ENCODE peak calls at places on chromosomes 1 and 21, in four cellular contexts. One of them, this sample, is unnamed.

GRCh38 chr1:77948841-77949424 is 29.9 kb downstream of the FUBP1 start:
- DNase-seq in sigmoid colon: no peak
- DNase-seq in stomach: no peak
- DNase-seq in adrenal gland: no peak
- DNase-seq in this sample: no peak

GRCh38 chr1:39940980-39941871 is 13.7 kb upstream of the MFSD2A start:
- DNase-seq in stomach: no peak
- DNase-seq in adrenal gland: no peak
- DNase-seq in sigmoid colon: no peak
- DNase-seq in this sample: no peak

GRCh38 chr21:42616366-42617340 is 36.8 kb upstream of the PDE9A start:
- DNase-seq in adrenal gland: no peak
- DNase-seq in sigmoid colon: no peak
- DNase-seq in stomach: no peak
- DNase-seq in this sample: no peak

GRCh38 chr1:33898933-33899332 is 35.1 kb downstream of the HMGB4 start:
- DNase-seq in stomach: no peak
- DNase-seq in sigmoid colon: no peak
- DNase-seq in adrenal gland: no peak
- DNase-seq in this sample: no peak

GRCh38 chr1:193013005-193013404 is 46.2 kb downstream of the UCHL5 start:
- DNase-seq in sigmoid colon: no peak
- DNase-seq in stomach: no peak
- DNase-seq in adrenal gland: no peak
- DNase-seq in this sample: no peak

GRCh38 chr1:89566761-89567174 is 42.1 kb downstream of the LRRC8B start:
- DNase-seq in adrenal gland: peak
- DNase-seq in stomach: no peak
- DNase-seq in sigmoid colon: peak
- DNase-seq in this sample: no peak

GRCh38 chr1:237139732-237140131 is 97.7 kb downstream of the RYR2 start:
- DNase-seq in stomach: no peak
- DNase-seq in sigmoid colon: no peak
- DNase-seq in adrenal gland: no peak
- DNase-seq in this sample: no peak

GRCh38 chr1:163055005-163055404 is 14.2 kb upstream of the RGS4 start:
- DNase-seq in stomach: no peak
- DNase-seq in adrenal gland: no peak
- DNase-seq in sigmoid colon: no peak
- DNase-seq in this sample: no peak

GRCh38 chr1:44089371-44090070 is 29.1 kb upstream of the KLF17 start:
- DNase-seq in adrenal gland: peak
- DNase-seq in stomach: no peak
- DNase-seq in sigmoid colon: no peak
- DNase-seq in this sample: no peak

DNA sequence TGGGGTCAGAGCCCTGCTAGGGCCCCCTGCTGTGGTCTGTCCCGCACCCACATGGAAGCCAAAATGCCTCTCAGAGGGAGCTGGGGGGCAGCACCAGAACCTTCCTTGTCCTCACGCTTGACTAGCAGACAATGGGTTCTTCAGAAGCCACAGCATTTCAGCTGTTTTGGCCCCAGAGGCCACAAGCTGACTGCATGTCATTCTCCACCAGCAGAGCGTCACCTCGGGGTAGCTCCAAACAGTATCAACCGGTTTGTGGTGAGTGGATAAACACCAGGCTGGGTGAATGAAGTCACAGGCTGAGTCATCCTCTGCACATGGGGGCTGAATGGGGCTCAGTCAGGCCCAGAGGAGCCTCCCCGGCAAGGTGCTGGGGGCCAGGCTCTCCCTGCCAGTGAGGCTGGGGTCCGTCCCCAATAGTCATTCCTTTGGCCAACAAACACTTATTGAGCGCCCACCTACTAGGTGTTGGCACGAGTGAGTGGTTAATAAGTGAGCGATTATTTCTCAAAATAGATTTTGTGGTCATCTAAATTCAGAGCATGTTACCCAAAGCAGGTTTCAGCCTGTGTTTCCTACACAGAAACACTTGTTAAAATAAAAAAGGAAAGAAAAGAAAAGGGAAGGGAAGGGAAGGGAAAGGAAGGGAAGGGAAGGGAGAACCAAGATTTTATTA is 9.1 kb downstream of the OLIG1 start:
- DNase-seq in adrenal gland: no peak
- DNase-seq in stomach: no peak
- DNase-seq in sigmoid colon: no peak
- DNase-seq in this sample: peak
- TF ChIP-seq POLR2A in adrenal gland: no peak
- TF ChIP-seq POLR2A in stomach: no peak
- TF ChIP-seq POLR2A in sigmoid colon: no peak
- TF ChIP-seq POLR2A in this sample: no peak

GRCh38 chr1:64470670-64471217 is 815 bp downstream of the CACHD1 start:
- DNase-seq in stomach: peak
- DNase-seq in adrenal gland: no peak
- DNase-seq in sigmoid colon: peak
- DNase-seq in this sample: peak

GRCh38 chr1:64471218-64471719 is 1.3 kb downstream of the CACHD1 start:
- DNase-seq in sigmoid colon: peak
- DNase-seq in adrenal gland: peak
- DNase-seq in stomach: peak
- DNase-seq in this sample: no peak

GRCh38 chr1:64469121-64469520 is 808 bp upstream of the CACHD1 start:
- DNase-seq in stomach: peak
- DNase-seq in adrenal gland: no peak
- DNase-seq in sigmoid colon: no peak
- DNase-seq in this sample: no peak

GRCh38 chr1:64469614-64469976 is 334 bp upstream of the CACHD1 start:
- DNase-seq in sigmoid colon: peak
- DNase-seq in stomach: peak
- DNase-seq in adrenal gland: peak
- DNase-seq in this sample: peak

GRCh38 chr1:64469977-64470669 is at the start of gene CACHD1:
- DNase-seq in stomach: peak
- DNase-seq in adrenal gland: peak
- DNase-seq in sigmoid colon: peak
- DNase-seq in this sample: peak
- TF ChIP-seq POLR2A in stomach: no peak
- TF ChIP-seq POLR2A in adrenal gland: no peak
- TF ChIP-seq POLR2A in sigmoid colon: no peak
- TF ChIP-seq POLR2A in this sample: peak

DNA sequence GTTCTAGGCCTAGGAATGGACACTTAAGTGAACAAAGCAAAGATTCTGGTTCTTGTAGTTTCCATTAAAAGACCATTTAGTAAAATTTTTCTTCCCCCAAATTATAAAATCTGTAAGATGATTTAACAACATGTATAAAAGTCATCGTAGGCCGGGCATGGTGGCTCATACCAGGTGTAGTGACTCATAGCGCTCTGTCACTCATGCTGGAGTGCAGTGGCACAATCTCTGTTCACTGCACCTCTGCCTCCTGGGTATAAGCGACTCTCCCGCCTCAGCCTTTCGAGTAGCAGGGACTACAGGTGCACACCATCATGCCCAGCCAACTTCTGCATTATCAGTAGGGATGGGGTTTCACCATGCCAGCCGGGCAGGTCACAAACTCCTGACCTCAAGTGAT is 9.1 kb downstream of the ASPM start:
- DNase-seq in sigmoid colon: no peak
- DNase-seq in stomach: no peak
- DNase-seq in adrenal gland: no peak
- DNase-seq in this sample: no peak
- TF ChIP-seq POLR2A in sigmoid colon: no peak
- TF ChIP-seq POLR2A in stomach: no peak
- TF ChIP-seq POLR2A in adrenal gland: no peak
- TF ChIP-seq POLR2A in this sample: no peak

DNA sequence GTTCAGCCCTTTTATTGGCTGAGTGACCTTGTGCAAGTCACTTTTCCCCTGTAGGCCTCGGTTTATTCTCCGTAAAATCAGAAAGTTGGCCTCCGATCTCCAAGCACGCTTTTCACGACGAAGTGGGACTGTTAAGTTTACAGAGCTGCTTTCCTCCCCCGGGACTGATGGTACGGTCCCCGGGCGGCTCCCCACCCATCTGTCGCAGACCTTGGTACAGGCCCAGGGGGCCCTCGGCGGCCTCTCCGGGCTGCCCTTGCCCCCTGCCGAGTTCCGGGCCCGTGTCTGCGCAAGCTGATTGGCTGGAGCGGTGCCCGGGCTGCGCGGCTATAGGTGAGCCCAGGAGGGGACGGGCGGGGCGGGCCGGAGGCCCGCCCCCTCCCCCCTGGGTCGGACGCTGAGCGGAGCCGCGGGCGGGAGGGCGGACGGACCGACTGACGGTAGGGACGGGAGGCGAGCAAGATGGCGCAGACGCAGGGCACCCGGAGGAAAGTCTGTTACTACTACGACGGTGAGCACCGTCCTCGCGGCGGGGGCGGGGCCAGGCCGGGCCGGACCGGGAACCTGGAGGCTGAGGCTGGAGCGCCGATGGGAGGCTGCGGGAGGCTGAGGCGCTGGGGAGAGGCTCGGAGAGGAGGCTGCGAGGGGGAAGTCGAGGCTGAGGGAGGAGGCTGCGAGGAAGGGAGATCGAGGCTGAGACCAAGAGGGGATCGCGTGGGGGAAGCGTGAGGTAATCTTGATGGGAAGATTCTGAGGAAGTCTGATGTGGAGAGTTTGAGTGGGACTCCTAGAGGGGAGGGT is at the start of gene HDAC1:
- DNase-seq in adrenal gland: peak
- DNase-seq in sigmoid colon: peak
- DNase-seq in stomach: peak
- DNase-seq in this sample: peak
- TF ChIP-seq POLR2A in adrenal gland: no peak
- TF ChIP-seq POLR2A in sigmoid colon: peak
- TF ChIP-seq POLR2A in stomach: no peak
- TF ChIP-seq POLR2A in this sample: peak

GRCh38 chr1:178928041-178928440 is 57.2 kb upstream of the ANGPTL1 start:
- DNase-seq in sigmoid colon: no peak
- DNase-seq in adrenal gland: no peak
- DNase-seq in stomach: no peak
- DNase-seq in this sample: no peak
- TF ChIP-seq POLR2A in sigmoid colon: no peak
- TF ChIP-seq POLR2A in adrenal gland: no peak
- TF ChIP-seq POLR2A in stomach: no peak
- TF ChIP-seq POLR2A in this sample: no peak

DNA sequence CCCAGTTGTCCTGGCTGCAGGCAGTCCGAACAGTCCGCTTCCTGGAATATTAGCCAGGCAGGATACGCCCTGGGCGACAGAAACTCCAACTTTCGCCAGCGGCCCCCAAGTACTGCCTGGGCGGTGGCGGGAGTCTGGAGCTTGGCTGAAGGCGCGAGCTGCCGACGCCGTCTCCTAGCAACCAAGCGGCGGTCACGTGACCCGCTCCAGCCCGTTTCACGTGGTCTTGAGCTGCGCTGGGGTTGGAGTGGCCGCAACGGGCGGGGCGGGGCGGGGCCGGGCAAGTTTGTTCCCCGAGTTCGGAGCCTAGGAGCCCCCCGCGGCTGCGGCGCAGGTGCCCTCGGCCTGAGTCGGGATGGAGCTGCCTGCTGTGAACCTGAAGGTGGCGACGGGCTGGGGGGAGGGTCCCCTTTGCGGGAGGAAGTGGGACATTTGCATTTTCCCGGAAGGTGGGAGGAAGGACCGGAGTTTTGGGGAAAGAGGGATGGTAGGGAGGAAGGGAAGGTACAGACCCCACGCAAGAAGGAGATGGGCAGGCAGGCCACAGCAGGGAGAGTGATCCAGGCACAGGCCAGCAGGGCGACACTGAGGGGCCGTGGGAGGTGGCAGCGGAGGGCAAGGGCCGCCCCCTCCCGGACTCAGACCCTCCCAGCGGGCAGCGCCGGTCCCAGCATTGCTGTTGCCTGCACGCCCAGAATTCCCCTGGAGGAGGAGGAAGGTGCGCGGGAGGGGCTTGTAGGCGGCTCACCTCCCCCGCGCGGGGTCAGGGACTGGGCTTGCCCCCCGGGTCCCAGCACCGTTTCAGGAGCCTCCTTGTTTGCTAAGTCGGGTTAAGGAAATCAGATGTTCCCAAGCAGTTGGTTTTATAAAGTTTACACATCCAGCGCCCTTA is at the start of gene AGTRAP:
- DNase-seq in adrenal gland: peak
- DNase-seq in stomach: peak
- DNase-seq in sigmoid colon: peak
- DNase-seq in this sample: peak
- TF ChIP-seq POLR2A in adrenal gland: no peak
- TF ChIP-seq POLR2A in stomach: no peak
- TF ChIP-seq POLR2A in sigmoid colon: peak
- TF ChIP-seq POLR2A in this sample: peak

DNA sequence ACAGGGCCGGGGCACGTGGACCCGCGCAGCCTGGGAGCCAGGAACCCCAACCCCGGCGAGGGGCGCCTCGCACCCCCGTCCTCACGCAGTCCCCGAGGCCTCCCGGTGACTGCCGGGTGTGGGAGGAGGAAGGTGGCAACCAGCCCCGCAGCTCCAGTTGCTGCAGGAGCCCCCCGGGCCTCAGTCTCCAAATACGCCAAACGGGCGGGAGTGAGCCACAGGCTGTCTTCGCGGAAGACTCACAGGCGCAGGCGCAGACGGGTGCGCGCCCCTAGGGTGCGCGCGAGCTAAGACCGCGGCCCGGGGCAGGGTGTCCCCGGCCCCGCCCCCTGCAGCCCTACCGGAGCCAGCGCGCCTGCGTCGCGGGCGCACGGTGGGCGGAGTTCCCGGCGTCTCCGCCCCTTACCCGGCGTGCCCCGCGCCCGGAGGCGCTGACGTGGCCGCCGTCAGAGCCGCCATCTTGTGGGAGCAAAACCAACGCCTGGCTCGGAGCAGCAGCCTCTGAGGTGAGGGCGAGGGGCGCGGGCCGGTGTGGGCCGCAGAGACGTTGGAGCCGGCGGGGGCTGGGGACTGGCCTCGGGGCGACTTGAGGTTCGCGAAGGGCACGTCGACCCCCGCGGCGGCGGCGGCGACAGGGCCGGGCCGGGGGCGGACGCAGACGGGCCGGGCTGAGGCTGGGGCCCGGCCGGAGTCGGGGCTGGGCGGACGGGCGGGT is at the start of gene ARF1:
- DNase-seq in adrenal gland: peak
- DNase-seq in stomach: peak
- DNase-seq in sigmoid colon: peak
- DNase-seq in this sample: peak
- TF ChIP-seq POLR2A in adrenal gland: peak
- TF ChIP-seq POLR2A in stomach: no peak
- TF ChIP-seq POLR2A in sigmoid colon: peak
- TF ChIP-seq POLR2A in this sample: peak

DNA sequence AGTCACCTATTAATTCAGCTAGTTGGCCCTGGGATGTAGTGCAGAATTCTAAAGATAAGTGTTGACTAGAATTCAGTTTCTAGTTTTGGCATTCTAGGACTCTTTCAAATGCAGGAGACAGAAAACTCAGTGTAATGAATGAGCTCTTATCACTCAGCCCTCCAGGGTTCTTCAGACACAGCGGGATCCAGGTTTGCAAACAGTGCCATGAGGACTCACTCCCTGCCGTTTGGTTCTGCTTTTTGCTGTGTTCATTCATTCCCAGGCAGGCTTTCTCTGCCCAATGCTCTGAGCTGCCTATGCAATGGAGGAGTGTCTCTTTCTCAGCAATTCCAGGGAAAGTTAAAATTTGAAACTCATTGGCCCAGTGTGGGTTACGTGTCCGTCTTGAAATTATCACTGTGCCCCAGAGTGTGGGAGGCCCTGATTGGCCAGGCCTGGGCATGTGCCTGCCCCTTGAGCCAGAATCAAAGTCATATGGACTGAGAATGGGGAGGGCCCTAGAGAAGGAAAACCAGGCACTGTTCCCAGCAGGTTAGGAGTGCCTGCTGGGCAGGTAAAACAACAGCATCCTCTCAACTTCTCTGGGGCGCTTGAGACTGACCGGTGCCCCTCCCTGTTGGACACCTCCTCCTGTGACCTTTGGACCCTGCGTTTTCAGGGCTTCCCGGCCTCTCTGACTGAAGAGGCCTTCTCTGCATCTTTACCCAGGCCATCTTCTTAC is 43.4 kb downstream of the TMEM51 start:
- DNase-seq in adrenal gland: no peak
- DNase-seq in stomach: peak
- DNase-seq in sigmoid colon: no peak
- DNase-seq in this sample: no peak
- TF ChIP-seq POLR2A in adrenal gland: no peak
- TF ChIP-seq POLR2A in stomach: no peak
- TF ChIP-seq POLR2A in sigmoid colon: no peak
- TF ChIP-seq POLR2A in this sample: no peak